ENCODE peak calls at places on chromosomes 4 and X, in seven cellular contexts. R is fibroblast of lung, Q is AG04450, K is OCI-LY7, H is choroid plexus epithelial cell, D is colonic mucosa, G is PC-9. V is an unnamed sample.

GRCh38 chrX:108070891-108071290 is 20.5 kb downstream of the PSMD10 start:
- DNase-seq in R (peak), K (no peak), Q (peak), D (no peak), G (peak), H (peak), V (no peak)

GRCh38 chr4:152936446-152937279 is 540 bp downstream of the FHDC1 start:
- DNase-seq in G (peak), K (no peak), D (peak), R (no peak), H (peak), Q (no peak), V (peak)

GRCh38 chr4:3223346-3223745 is 25.6 kb upstream of the MSANTD1 start:
- DNase-seq in Q (no peak), H (no peak), D (no peak), K (no peak), G (no peak), R (no peak), V (no peak)

GRCh38 chr4:86358176-86358701 is 1.6 kb downstream of the MAPK10 start:
- DNase-seq in R (peak), K (no peak), H (peak), G (no peak), D (no peak), Q (no peak), V (no peak)

GRCh38 chr4:163523791-163524365 is 29.4 kb downstream of the TMA16 start:
- DNase-seq in Q (no peak), G (no peak), D (no peak), H (no peak), K (no peak), R (no peak), V (no peak)

GRCh38 chrX:19540076-19540475 is 24.8 kb upstream of the MAP3K15 start:
- DNase-seq in G (no peak), R (no peak), D (no peak), Q (no peak), K (no peak), H (no peak), V (no peak)

GRCh38 chrX:99719140-99719539 is 690.9 kb downstream of the PCDH19 start:
- DNase-seq in H (no peak), Q (no peak), D (no peak), R (no peak), G (no peak), K (no peak), V (no peak)

GRCh38 chrX:136063340-136064079 is 78.3 kb downstream of the SLC9A6 start:
- DNase-seq in G (no peak), K (no peak), H (peak), Q (no peak), R (peak), D (no peak), V (no peak)

GRCh38 chr4:101222156-101222845 is 125.0 kb downstream of the PPP3CA start:
- DNase-seq in K (no peak), H (peak), D (no peak), G (no peak), R (peak), Q (no peak), V (no peak)

GRCh38 chrX:126785539-126785938 is 34.0 kb upstream of the PRR32 start:
- DNase-seq in Q (no peak), G (no peak), H (no peak), R (no peak), D (no peak), K (no peak), V (no peak)

GRCh38 chr4:13481569-13481968 is 2.6 kb downstream of the RAB28 start:
- DNase-seq in G (no peak), Q (no peak), D (no peak), R (peak), K (no peak), H (peak), V (no peak)

GRCh38 chr4:28287837-28288236 is 1427.2 kb downstream of the STIM2 start:
- DNase-seq in D (no peak), H (peak), K (no peak), R (peak), Q (peak), G (peak), V (no peak)

GRCh38 chr4:74112399-74113090 is 13.6 kb upstream of the CXCL2 start:
- DNase-seq in G (no peak), R (peak), D (no peak), Q (no peak), H (peak), K (no peak), V (no peak)

GRCh38 chr4:24248674-24249644 is 335.4 kb downstream of the DHX15 start:
- DNase-seq in D (no peak), H (no peak), Q (no peak), G (no peak), R (no peak), K (no peak), V (no peak)

GRCh38 chr4:48254381-48255072 is 15.1 kb downstream of the TEC start:
- DNase-seq in Q (no peak), G (no peak), K (no peak), D (no peak), H (peak), R (peak), V (no peak)

GRCh38 chr4:30362436-30362835 is 357.7 kb upstream of the PCDH7 start:
- DNase-seq in D (no peak), K (no peak), R (no peak), G (no peak), Q (no peak), H (no peak), V (no peak)

GRCh38 chr4:156132196-156132595 is 178.5 kb upstream of the CTSO start:
- DNase-seq in H (no peak), D (no peak), G (no peak), R (no peak), Q (no peak), K (no peak), V (no peak)

GRCh38 chr4:99979872-99980271 is 29.8 kb upstream of the H2AZ1 start:
- DNase-seq in D (no peak), H (peak), G (no peak), K (no peak), R (peak), Q (no peak), V (no peak)

GRCh38 chrX:54413753-54414152 is 26.5 kb upstream of the TSR2 start:
- DNase-seq in D (no peak), Q (no peak), G (no peak), H (peak), K (no peak), R (peak), V (peak)

GRCh38 chrX:124280294-124280902 is 52.1 kb upstream of the TEX13D start:
- DNase-seq in Q (no peak), H (no peak), K (no peak), G (no peak), D (no peak), R (peak), V (no peak)

GRCh38 chr4:55503164-55503563 is 43.5 kb downstream of the CLOCK start:
- DNase-seq in G (no peak), K (no peak), Q (no peak), R (peak), D (no peak), H (peak), V (no peak)

GRCh38 chrX:112011376-112011775 is 71.2 kb downstream of the TRPC5 start:
- DNase-seq in Q (no peak), K (no peak), H (no peak), G (no peak), R (no peak), D (no peak), V (no peak)

GRCh38 chr4:55396305-55397023 is 707 bp downstream of the TMEM165 start:
- DNase-seq in Q (no peak), K (peak), R (peak), D (peak), G (peak), H (peak), V (peak)

GRCh38 chr4:1300466-1301455 is 11.1 kb downstream of the MAEA start:
- DNase-seq in R (peak), H (peak), D (no peak), G (peak), K (no peak), Q (no peak), V (no peak)

GRCh38 chr4:101156619-101157310 is 190.6 kb downstream of the PPP3CA start:
- DNase-seq in Q (no peak), G (no peak), D (no peak), K (no peak), H (no peak), R (no peak), V (no peak)

GRCh38 chr4:52081216-52081615 is 30.1 kb downstream of the SPATA18 start:
- DNase-seq in R (no peak), K (no peak), D (no peak), H (no peak), G (no peak), Q (no peak), V (no peak)

GRCh38 chr4:67933755-67934154 is 29.5 kb downstream of the TMPRSS11A start:
- DNase-seq in H (no peak), G (no peak), Q (no peak), R (no peak), D (no peak), K (no peak), V (no peak)

GRCh38 chr4:98908182-98908581 is 20.8 kb downstream of the EIF4E start:
- DNase-seq in H (peak), K (no peak), Q (no peak), D (no peak), R (no peak), G (no peak), V (no peak)

GRCh38 chr4:103198111-103198765 is at the start of gene CENPE:
- DNase-seq in G (peak), H (peak), D (peak), R (peak), Q (peak), K (peak), V (peak)
- TF ChIP-seq CTCF in G (no peak), H (no peak), D (no peak), R (no peak), Q (no peak), K (no peak), V (no peak)

DNA sequence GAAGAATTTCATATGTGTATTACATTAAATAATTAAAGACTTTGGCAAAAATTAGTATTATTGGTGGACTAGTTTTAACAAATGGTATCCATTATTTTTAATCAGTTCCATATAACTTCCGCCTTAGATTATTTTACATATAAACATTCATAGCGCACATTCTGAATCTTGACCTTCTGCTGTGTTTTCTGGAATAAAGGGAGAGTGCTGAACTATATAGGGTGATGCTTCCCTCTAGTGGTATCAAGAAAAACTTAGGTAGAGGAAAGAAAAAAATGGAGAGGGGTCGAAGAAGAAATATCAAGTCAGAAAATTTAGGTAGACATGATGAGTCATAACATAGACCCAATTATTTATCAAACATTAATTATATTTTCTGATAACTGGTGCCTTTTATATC is 155.6 kb upstream of the PACRGL start:
- DNase-seq in R (peak), G (no peak), Q (no peak), K (peak), H (peak), D (no peak), V (peak)
- TF ChIP-seq CTCF in R (peak), G (peak), Q (peak), K (peak), H (peak), D (peak), V (peak)

DNA sequence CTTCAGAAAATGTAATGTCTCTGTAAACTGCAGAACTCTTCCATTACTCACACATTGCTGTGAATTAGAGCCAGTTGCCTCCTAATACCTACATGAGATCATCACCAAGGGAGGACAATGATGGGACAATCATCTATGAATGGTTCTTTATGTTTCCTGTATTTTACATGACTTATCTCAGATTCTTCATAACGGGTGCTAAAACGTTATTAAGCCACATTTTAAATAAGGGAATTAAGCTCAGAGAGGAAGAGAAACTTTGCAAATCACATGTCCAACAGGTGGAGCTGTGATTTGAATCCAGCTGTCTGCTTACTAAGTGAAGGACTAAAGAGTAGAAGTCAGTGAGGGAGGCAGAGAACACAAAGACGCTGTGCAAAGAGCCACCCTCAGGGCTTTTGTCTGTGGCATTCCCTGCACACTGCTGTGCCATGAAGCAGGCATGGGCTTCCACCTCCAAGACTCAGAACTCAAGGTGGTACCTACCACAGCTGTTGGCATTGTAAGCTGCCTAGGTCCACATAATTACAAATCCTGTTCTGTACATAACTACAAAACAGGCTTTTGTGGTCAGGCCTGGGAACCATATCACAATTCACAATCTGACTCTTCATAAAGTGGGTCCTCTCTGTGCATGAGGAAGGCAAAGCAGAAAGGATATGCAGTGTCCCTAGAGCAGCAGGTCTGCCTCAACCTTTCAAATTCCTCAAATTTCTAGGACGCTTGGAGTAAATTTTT is 12.8 kb downstream of the TBC1D9 start:
- DNase-seq in Q (no peak), R (no peak), D (no peak), K (peak), H (peak), G (peak), V (peak)
- TF ChIP-seq CTCF in Q (peak), R (no peak), D (peak), K (peak), H (peak), G (no peak), V (peak)

DNA sequence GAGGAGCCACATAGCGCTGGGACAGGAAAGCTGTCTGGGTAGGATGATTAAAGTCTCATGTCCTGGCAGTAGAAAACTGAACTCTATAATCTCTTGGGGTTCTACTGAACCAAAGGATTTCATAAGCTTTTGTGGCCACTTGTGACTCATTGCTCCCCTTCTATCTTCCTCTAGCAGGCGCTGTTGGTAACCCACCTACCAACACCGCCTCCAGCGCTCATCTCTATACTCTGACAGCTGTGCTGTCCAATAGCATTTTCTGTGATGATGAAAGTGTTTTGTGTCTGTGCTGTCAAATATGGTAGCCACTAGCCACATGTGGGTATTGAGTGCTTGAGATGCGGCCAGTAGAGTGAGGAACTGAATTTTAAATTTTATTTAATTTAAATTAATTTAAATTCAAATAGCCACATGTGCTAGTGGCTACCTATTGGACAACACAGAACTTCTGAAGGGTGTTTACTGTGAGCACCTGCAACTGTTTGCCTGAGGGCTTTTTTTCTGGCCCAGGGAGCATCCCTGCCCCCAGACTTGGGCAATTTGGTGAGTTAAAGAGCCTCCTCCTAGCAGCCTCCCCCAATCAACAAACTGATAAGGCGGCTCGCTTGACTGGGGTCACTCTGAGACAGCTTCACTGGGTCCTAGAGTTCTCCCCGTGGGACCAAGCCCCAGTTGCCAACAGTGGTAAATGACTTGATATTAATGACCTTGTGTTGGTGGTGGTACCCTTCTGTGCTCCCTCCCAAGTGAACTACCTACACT is 169.2 kb upstream of the ATP6AP2 start:
- DNase-seq in Q (no peak), R (no peak), K (no peak), D (no peak), G (no peak), H (peak), V (no peak)
- TF ChIP-seq CTCF in Q (no peak), R (no peak), K (peak), D (no peak), G (no peak), H (peak), V (no peak)

DNA sequence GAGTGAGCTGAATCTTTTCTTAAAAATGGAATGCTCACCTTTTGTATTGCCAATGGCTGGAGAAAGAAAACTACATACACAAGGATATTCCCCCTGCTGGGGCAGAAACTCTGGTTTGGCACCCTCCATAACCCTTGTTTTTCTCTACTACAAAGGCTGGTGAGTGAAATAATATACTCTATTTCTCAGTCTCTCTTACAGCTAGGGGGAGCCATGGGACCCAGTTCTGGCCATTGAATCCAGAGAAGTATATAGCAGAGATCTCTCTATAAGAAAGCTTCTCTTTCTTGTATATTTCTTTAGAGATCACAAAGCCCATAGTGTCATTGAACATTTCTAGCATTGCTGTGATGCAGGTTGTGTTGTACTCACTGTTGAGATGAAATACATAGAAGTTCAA is 49.8 kb downstream of the SMPX start:
- DNase-seq in D (no peak), H (peak), G (no peak), Q (no peak), K (no peak), R (peak), V (no peak)
- TF ChIP-seq CTCF in D (no peak), H (peak), G (no peak), Q (peak), K (peak), R (no peak), V (peak)

GRCh38 chrX:68919707-68920106 is 90.9 kb downstream of the EFNB1 start:
- DNase-seq in G (no peak), R (no peak), D (no peak), Q (no peak), H (no peak), K (no peak), V (no peak)

GRCh38 chrX:68915778-68916177 is 87.0 kb downstream of the EFNB1 start:
- DNase-seq in D (no peak), K (no peak), R (no peak), G (no peak), Q (no peak), H (no peak), V (peak)

GRCh38 chrX:68918202-68918601 is 89.4 kb downstream of the EFNB1 start:
- DNase-seq in Q (no peak), H (no peak), K (no peak), G (no peak), R (no peak), D (no peak), V (no peak)

GRCh38 chrX:68916891-68917290 is 88.1 kb downstream of the EFNB1 start:
- DNase-seq in R (no peak), H (no peak), D (no peak), K (no peak), Q (no peak), G (no peak), V (no peak)

DNA sequence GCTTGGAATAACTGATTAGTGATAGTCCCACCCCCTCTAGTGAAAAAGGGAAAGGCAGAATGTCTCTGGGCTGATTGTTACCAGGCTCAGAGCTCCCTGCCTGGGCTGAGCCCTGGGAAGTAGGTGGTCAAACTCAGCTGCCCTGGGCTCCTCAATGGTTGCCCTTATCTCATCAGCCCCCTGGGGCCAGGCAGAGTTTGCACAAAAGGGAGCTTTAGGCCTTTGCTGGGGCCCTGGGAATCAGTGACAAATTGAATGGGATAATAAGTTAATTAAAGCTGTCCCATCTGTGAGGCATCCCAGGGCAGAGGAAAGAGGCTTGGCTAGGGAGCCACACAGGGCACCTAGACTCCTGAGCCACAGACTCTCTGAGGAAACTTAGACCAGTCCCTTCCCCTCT is 89.0 kb downstream of the EFNB1 start:
- DNase-seq in H (no peak), G (no peak), K (no peak), Q (no peak), R (no peak), D (no peak), V (no peak)
- TF ChIP-seq CTCF in H (no peak), G (no peak), K (no peak), Q (no peak), R (no peak), D (no peak), V (no peak)

GRCh38 chr4:154743683-154744340 is at the start of gene LRAT:
- DNase-seq in R (no peak), H (no peak), D (peak), Q (no peak), K (no peak), G (peak), V (no peak)
- TF ChIP-seq CTCF in R (no peak), H (no peak), D (peak), Q (no peak), K (no peak), G (no peak), V (no peak)

DNA sequence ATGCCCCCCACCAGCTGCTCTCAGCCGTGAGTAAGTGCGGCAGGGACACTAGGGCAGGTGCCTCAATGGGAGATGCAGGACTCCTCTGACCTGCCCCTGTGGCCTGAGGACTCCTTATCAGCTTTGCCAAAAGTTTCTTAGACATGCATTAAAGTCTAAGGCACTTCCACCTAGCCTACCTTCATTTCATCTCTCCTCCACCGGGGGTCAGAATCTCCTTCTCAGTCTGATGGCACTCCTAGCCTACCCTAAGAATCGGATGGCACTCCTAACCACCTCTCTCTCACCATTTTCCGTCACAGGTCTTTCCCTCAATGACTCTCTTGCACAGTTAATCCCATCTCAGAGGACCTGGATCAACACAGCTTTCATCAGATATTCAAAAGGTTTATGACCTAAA is 85.9 kb downstream of the OTC start:
- DNase-seq in H (no peak), K (no peak), D (no peak), Q (no peak), R (no peak), G (no peak), V (no peak)
- TF ChIP-seq CTCF in H (no peak), K (no peak), D (no peak), Q (no peak), R (no peak), G (no peak), V (no peak)

GRCh38 chrX:12076046-12076445 is 62.2 kb upstream of the FRMPD4 start:
- DNase-seq in Q (no peak), K (no peak), H (peak), G (no peak), R (peak), D (no peak), V (no peak)
- TF ChIP-seq CTCF in Q (peak), K (no peak), H (peak), G (no peak), R (no peak), D (no peak), V (no peak)